ENCODE peak calls at places on chromosomes 12 and 14, in seven cellular contexts. A is effector memory CD4-positive, alpha-beta T cell; M is A549; Z is naive thymus-derived CD4-positive, alpha-beta T cell; E is pancreas; U is caudate nucleus; I is stomach. V is an unnamed sample.

GRCh38 chr14:49769171-49769570 is 1.2 kb downstream of the KLHDC2 start:
- DNase-seq in A (no peak), M (no peak), Z (no peak), E (no peak), U (no peak), I (peak; percentile 39), V (no peak)

GRCh38 chr14:100030441-100031153 is 34.6 kb upstream of the EVL start:
- DNase-seq in A (no peak), M (peak; percentile 37), Z (no peak), E (peak; percentile 8), U (no peak), I (no peak), V (no peak)

GRCh38 chr12:51388066-51388799 is 3.0 kb downstream of the GALNT6 start:
- DNase-seq in A (no peak), M (peak; percentile 31), Z (no peak), E (no peak), U (no peak), I (no peak), V (no peak)

GRCh38 chr12:81492131-81492720 is 266.9 kb downstream of the PPFIA2 start:
- DNase-seq in A (no peak), M (no peak), Z (no peak), E (no peak), U (no peak), I (no peak), V (no peak)

GRCh38 chr12:44015333-44015941 is 179.6 kb downstream of the TMEM117 start:
- DNase-seq in A (no peak), M (peak; percentile 57), Z (no peak), E (no peak), U (no peak), I (no peak), V (no peak)

GRCh38 chr14:92759300-92759678 is 10.9 kb upstream of the LGMN start:
- DNase-seq in A (no peak), M (peak; percentile 51), Z (no peak), E (no peak), U (no peak), I (peak; percentile 33), V (no peak)

GRCh38 chr14:89243765-89244164 is 173.3 kb downstream of the FOXN3 start:
- DNase-seq in A (no peak), M (no peak), Z (no peak), E (no peak), U (no peak), I (no peak), V (no peak)

GRCh38 chr14:70640938-70641547 is 673 bp upstream of the TTC9 start:
- DNase-seq in A (peak; percentile 32), M (peak; percentile 47), Z (peak; percentile 46), E (no peak), U (no peak), I (peak; percentile 63), V (no peak)

GRCh38 chr12:67161322-67161918 is 107.7 kb upstream of the CAND1 start:
- DNase-seq in A (no peak), M (peak; percentile 51), Z (peak; percentile 21), E (peak; percentile 21), U (no peak), I (peak; percentile 33), V (no peak)

GRCh38 chr12:130413909-130414308 is 76.2 kb downstream of the PIWIL1 start:
- DNase-seq in A (no peak), M (no peak), Z (no peak), E (no peak), U (no peak), I (no peak), V (no peak)

GRCh38 chr12:120713861-120714482 is 3.7 kb downstream of the UNC119B start:
- DNase-seq in A (peak; percentile 51), M (peak; percentile 85), Z (peak; percentile 59), E (peak; percentile 63), U (peak; percentile 26), I (peak; percentile 73), V (no peak)

GRCh38 chr14:22319526-22320352 is 269.3 kb downstream of the DAD1 start:
- DNase-seq in A (no peak), M (peak; percentile 73), Z (no peak), E (peak; percentile 17), U (peak; percentile 8), I (peak; percentile 69), V (no peak)

GRCh38 chr12:26347300-26347699 is 151.9 kb downstream of the SSPN start:
- DNase-seq in A (no peak), M (no peak), Z (no peak), E (no peak), U (no peak), I (no peak), V (no peak)

GRCh38 chr12:80314741-80315140 is 129.3 kb upstream of the PTPRQ start:
- DNase-seq in A (no peak), M (no peak), Z (no peak), E (no peak), U (no peak), I (no peak), V (no peak)

GRCh38 chr12:130764475-130765185 is 48.5 kb upstream of the RIMBP2 start:
- DNase-seq in A (no peak), M (peak; percentile 76), Z (peak; percentile 46), E (no peak), U (no peak), I (no peak), V (no peak)

GRCh38 chr14:79573486-79573885 is 637.8 kb downstream of the DIO2 start:
- DNase-seq in A (no peak), M (no peak), Z (no peak), E (no peak), U (no peak), I (no peak), V (no peak)

GRCh38 chr12:50188875-50189575 is 21.9 kb upstream of the CERS5 start:
- DNase-seq in A (no peak), M (no peak), Z (no peak), E (no peak), U (no peak), I (no peak), V (no peak)

GRCh38 chr14:91352101-91352500 is 65.5 kb downstream of the CCDC88C start:
- DNase-seq in A (no peak), M (no peak), Z (no peak), E (no peak), U (no peak), I (peak; percentile 60), V (peak; percentile 58)

GRCh38 chr12:57204454-57204853 is 12.1 kb upstream of the NXPH4 start:
- DNase-seq in A (no peak), M (no peak), Z (no peak), E (no peak), U (no peak), I (no peak), V (no peak)

GRCh38 chr12:118964988-118965387 is 16.4 kb upstream of the SRRM4 start:
- DNase-seq in A (no peak), M (no peak), Z (no peak), E (no peak), U (no peak), I (no peak), V (no peak)

GRCh38 chr12:98951401-98951800 is 306.3 kb downstream of the APAF1 start:
- DNase-seq in A (no peak), M (no peak), Z (no peak), E (no peak), U (no peak), I (no peak), V (no peak)

GRCh38 chr14:23442721-23443356 is 7.4 kb upstream of the MYH7 start:
- DNase-seq in A (no peak), M (no peak), Z (no peak), E (no peak), U (no peak), I (no peak), V (no peak)

GRCh38 chr12:117010693-117011451 is 88.3 kb downstream of the TESC start:
- DNase-seq in A (no peak), M (no peak), Z (no peak), E (no peak), U (no peak), I (no peak), V (no peak)

GRCh38 chr14:105485720-105486332 is 860 bp upstream of the CRIP1 start:
- DNase-seq in A (peak; percentile 54), M (peak; percentile 84), Z (no peak), E (no peak), U (no peak), I (no peak), V (no peak)

GRCh38 chr14:85421166-85421877 is 108.6 kb upstream of the FLRT2 start:
- DNase-seq in A (no peak), M (peak; percentile 31), Z (no peak), E (no peak), U (no peak), I (no peak), V (peak; percentile 83)

GRCh38 chr14:91946313-91947195 is 940 bp downstream of the FBLN5 start:
- DNase-seq in A (no peak), M (no peak), Z (no peak), E (no peak), U (no peak), I (no peak), V (no peak)

GRCh38 chr12:53829130-53829529 is 77.4 kb upstream of the CISTR start:
- DNase-seq in A (no peak), M (no peak), Z (no peak), E (no peak), U (no peak), I (no peak), V (no peak)

GRCh38 chr14:51564986-51565604 is 86.6 kb upstream of the FRMD6 start:
- DNase-seq in A (no peak), M (no peak), Z (no peak), E (no peak), U (no peak), I (no peak), V (peak; percentile 88)
- H3K27ac ChIP-seq in A (no peak overlapping the region), M (peak overlapping the region; percentile 4), Z (no peak overlapping the region), E (no peak overlapping the region), U (no peak overlapping the region), I (no peak overlapping the region), V (peak overlapping the region; percentile 78)

DNA sequence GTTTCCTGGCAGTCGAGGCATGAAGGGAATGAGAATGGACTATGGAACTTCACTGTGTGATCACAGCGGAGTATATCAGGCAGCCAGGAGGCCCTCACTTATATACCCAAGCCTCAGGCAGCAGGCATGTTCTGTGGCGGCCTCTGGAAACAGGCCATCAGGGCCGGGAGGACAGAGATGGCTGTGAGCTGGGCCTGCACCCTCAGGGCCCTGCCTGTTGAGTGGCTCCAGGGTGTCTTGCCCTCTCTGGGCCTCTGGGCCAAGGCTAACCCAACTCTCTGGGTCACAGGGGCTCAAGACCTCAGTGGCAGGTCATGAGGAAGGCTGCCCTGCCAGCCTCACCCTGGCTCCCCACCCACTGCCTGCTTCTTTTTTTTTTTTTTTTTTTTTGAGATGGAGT is 33.9 kb upstream of the RCOR1 start:
- DNase-seq in A (no peak), M (no peak), Z (no peak), E (no peak), U (no peak), I (no peak), V (no peak)
- H3K27ac ChIP-seq in A (no peak overlapping the region), M (no peak overlapping the region), Z (no peak overlapping the region), E (no peak overlapping the region), U (no peak overlapping the region), I (no peak overlapping the region), V (peak overlapping the region; percentile 57)

DNA sequence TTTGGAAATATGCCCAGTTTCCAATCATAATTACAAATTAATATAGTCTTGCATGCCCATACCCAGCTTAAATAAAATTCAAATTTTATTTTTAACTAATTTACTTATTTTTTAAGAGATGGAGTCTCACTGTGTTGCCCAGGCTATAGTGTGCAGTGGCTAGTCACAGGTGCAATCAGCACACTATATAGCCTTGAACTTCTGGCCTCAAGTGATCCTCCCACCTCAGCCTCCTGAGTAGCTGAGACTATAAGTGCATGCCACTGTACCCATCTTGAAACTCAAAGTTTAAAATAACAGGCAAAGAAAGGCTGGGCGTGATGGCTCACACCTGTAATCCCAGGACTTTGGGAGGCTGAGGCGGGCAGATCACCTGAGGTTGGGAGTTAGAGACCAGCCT is 10.3 kb downstream of the MLH3 start:
- DNase-seq in A (no peak), M (no peak), Z (no peak), E (no peak), U (no peak), I (no peak), V (no peak)
- H3K27ac ChIP-seq in A (no peak overlapping the region), M (peak overlapping the region; percentile 85), Z (no peak overlapping the region), E (peak overlapping the region; percentile 49), U (no peak overlapping the region), I (no peak overlapping the region), V (peak overlapping the region; percentile 57)

GRCh38 chr14:68888883-68889282 is 90.2 kb downstream of the ACTN1 start:
- DNase-seq in A (no peak), M (no peak), Z (no peak), E (no peak), U (no peak), I (no peak), V (peak; percentile 40)
- H3K27ac ChIP-seq in A (no peak overlapping the region), M (no peak overlapping the region), Z (no peak overlapping the region), E (no peak overlapping the region), U (no peak overlapping the region), I (no peak overlapping the region), V (no peak overlapping the region)